ENCODE peak calls at places on chromosomes 13 and 19, in six cellular contexts. J is SK-N-SH, A is IMR-90, W is K562, G is H1, M is GM12878. L is an unnamed sample.

GRCh38 chr19:40464059-40465024 is 1.2 kb downstream of the BLVRB start:
- DNase-seq in J (peak), A (peak), W (peak), G (no peak), M (no peak), L (peak)

GRCh38 chr13:41955605-41956004 is 5.3 kb downstream of the VWA8 start:
- DNase-seq in J (no peak), A (no peak), W (no peak), G (no peak), M (no peak), L (no peak)

GRCh38 chr13:34967851-34968562 is 25.9 kb downstream of the NBEA start:
- DNase-seq in J (no peak), A (no peak), W (no peak), G (no peak), M (no peak), L (no peak)

GRCh38 chr13:21638319-21639282 is 32.3 kb upstream of the FGF9 start:
- DNase-seq in J (peak), A (peak), W (peak), G (no peak), M (no peak), L (no peak)

GRCh38 chr13:19266979-19267378 is 85.4 kb upstream of the TUBA3C start:
- DNase-seq in J (no peak), A (no peak), W (no peak), G (no peak), M (no peak), L (no peak)

GRCh38 chr19:49492573-49493411 is 3.4 kb upstream of the RPS11 start:
- DNase-seq in J (no peak), A (peak), W (no peak), G (no peak), M (no peak), L (peak)

GRCh38 chr19:46605356-46605821 is 4.3 kb downstream of the CALM3 start:
- DNase-seq in J (peak), A (no peak), W (peak), G (no peak), M (no peak), L (no peak)

GRCh38 chr19:5309438-5310204 is 31.0 kb downstream of the PTPRS start:
- DNase-seq in J (peak), A (no peak), W (peak), G (no peak), M (no peak), L (no peak)

GRCh38 chr19:5172859-5173577 is 167.6 kb downstream of the PTPRS start:
- DNase-seq in J (no peak), A (peak), W (peak), G (no peak), M (no peak), L (no peak)

GRCh38 chr13:30739646-30740642 is 4.6 kb downstream of the ALOX5AP start:
- DNase-seq in J (no peak), A (peak), W (no peak), G (no peak), M (peak), L (no peak)

GRCh38 chr19:48874309-48875135 is 2.3 kb downstream of the PPP1R15A start:
- DNase-seq in J (no peak), A (peak), W (peak), G (no peak), M (no peak), L (no peak)

GRCh38 chr19:5171711-5172110 is 168.9 kb downstream of the PTPRS start:
- DNase-seq in J (no peak), A (no peak), W (no peak), G (no peak), M (no peak), L (peak)

GRCh38 chr13:111403266-111403665 is 82.8 kb downstream of the TEX29 start:
- DNase-seq in J (no peak), A (no peak), W (no peak), G (no peak), M (no peak), L (no peak)

GRCh38 chr13:102399791-102400618 is 1.8 kb downstream of the FGF14 start:
- DNase-seq in J (peak), A (no peak), W (no peak), G (no peak), M (no peak), L (no peak)

GRCh38 chr19:52217576-52217975 is 27.7 kb downstream of the PPP2R1A start:
- DNase-seq in J (no peak), A (no peak), W (peak), G (no peak), M (no peak), L (no peak)

GRCh38 chr13:80945328-80945727 is 604.4 kb upstream of the SPRY2 start:
- DNase-seq in J (peak), A (no peak), W (no peak), G (peak), M (no peak), L (peak)

GRCh38 chr19:21749090-21749489 is 18.3 kb downstream of the ZNF100 start:
- DNase-seq in J (no peak), A (peak), W (no peak), G (no peak), M (no peak), L (no peak)

GRCh38 chr19:57106646-57107235 is 13.0 kb upstream of the USP29 start:
- DNase-seq in J (peak), A (no peak), W (no peak), G (no peak), M (no peak), L (no peak)

GRCh38 chr19:57105976-57106610 is 13.7 kb upstream of the USP29 start:
- DNase-seq in J (no peak), A (no peak), W (no peak), G (no peak), M (no peak), L (no peak)

GRCh38 chr19:57099199-57099661 is 20.6 kb upstream of the USP29 start:
- DNase-seq in J (peak), A (peak), W (peak), G (no peak), M (no peak), L (peak)

DNA sequence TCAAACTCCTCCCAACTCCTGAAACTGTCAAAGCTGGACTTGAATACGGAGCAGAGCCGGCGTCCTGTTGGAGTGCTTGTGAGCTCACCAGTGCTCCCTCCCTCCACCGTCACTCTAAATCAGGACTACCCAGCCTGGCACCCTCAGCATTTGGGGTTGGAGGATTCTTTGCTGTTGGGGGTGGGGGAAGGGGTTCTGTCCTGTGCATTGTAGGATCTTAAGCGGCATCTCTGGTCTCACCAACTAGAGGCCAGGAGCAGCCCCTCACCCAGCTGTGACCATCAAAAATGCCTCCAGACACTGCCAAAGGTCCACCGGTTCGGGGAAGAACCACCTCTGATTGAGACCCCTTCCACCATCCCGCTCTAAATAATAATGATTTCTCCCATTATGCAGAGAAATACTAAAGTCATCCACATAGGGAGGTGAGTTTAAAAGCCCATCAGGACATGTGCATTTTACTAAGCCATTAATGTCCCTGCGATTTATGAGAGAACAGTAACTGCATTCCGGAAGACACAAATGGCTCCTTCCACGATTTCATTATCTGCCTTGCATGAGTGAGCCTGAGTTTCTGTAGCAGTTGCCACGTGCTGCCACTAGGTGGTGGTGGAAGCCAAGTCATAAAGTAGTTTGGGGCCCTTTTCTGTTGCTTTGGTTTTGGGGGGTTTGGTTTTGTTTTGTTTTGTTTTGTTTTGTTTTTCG is 16.1 kb upstream of the USP29 start:
- DNase-seq in J (peak), A (peak), W (peak), G (no peak), M (peak), L (peak)
- TF ChIP-seq RFX5 in J (no peak), A (no peak), W (no peak), G (no peak), M (no peak), L (no peak)

GRCh38 chr13:113485545-113485944 is 5.0 kb downstream of the DCUN1D2 start:
- DNase-seq in J (peak), A (no peak), W (no peak), G (no peak), M (no peak), L (no peak)
- H2AFZ ChIP-seq in J (no peak), A (no peak), W (no peak), G (no peak), M (no peak), L (no peak)

GRCh38 chr19:18007939-18008673 is at the start of gene ARRDC2:
- DNase-seq in J (peak), A (peak), W (peak), G (peak), M (no peak), L (peak)
- TF ChIP-seq RFX5 in J (no peak), A (no peak), W (no peak), G (no peak), M (no peak), L (no peak)

GRCh38 chr13:109130093-109130835 is 500.9 kb downstream of the MYO16 start:
- DNase-seq in J (no peak), A (no peak), W (no peak), G (no peak), M (no peak), L (no peak)
- H2AFZ ChIP-seq in J (no peak), A (no peak), W (no peak), G (no peak), M (no peak), L (no peak)

DNA sequence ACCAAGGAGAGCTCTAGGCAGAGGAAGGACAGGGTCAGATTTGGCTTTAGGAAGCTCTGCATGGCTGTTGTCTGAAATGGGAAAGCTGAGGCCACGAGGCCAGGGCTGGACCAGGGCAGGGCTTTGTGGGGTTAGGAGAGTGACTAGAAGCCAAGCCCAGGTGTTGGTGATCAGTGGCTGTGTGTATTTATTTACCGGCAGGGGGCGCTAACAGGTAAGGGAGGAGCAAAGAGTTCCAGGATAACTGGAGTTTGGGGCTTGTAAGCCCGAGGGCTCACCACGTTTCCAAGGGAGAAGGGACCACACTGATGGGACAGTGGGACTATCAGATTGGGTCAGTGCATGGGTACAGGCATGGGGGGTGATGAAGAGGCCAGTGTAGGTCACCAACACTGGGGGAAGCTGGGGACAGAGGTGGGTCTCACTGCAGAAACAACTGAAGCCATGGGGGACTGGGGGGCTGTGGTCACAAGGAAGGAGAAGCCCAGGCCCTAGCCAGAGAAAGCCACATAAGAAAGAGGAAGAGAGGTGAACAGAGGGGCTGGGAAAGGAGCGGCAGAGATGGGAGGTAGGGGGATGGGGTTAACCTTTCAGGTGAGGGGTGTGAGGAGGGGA is 3.9 kb downstream of the TMEM147 start:
- DNase-seq in J (peak), A (peak), W (peak), G (no peak), M (no peak), L (peak)
- TF ChIP-seq RFX5 in J (no peak), A (no peak), W (no peak), G (no peak), M (no peak), L (no peak)

GRCh38 chr13:76813874-76814273 is 72.3 kb downstream of the KCTD12 start:
- DNase-seq in J (no peak), A (no peak), W (no peak), G (no peak), M (no peak), L (peak)

GRCh38 chr13:76812971-76813691 is 73.1 kb downstream of the KCTD12 start:
- DNase-seq in J (no peak), A (no peak), W (no peak), G (no peak), M (no peak), L (no peak)

GRCh38 chr13:76809369-76809768 is 76.8 kb downstream of the KCTD12 start:
- DNase-seq in J (no peak), A (no peak), W (no peak), G (no peak), M (no peak), L (no peak)

GRCh38 chr13:76812206-76812882 is 73.9 kb downstream of the KCTD12 start:
- DNase-seq in J (peak), A (no peak), W (no peak), G (no peak), M (no peak), L (no peak)

GRCh38 chr13:76808927-76809326 is 77.3 kb downstream of the KCTD12 start:
- DNase-seq in J (no peak), A (peak), W (no peak), G (no peak), M (no peak), L (no peak)
- H2AFZ ChIP-seq in J (no peak), A (no peak), W (no peak), G (no peak), M (no peak), L (no peak)

DNA sequence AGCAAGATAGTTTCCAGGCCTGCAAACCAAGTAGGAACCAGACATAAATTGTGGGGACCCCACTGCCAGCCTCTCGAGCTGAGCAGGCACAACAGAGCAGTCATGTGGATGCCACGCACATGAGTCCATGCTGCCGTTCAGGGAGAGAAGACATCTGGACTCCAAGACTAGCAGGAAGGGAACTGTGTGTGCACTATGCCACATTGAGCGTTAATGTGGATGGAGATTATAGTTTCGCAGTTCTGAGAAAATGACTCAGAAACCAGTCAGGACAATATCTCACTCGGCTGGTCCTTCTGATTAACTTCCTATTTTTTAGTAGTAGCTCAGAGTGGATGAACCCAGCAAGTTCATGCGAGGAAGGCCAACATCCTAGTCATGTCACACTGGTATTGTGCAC is 124.9 kb downstream of the CRYL1 start:
- DNase-seq in J (no peak), A (peak), W (no peak), G (no peak), M (no peak), L (no peak)
- TF ChIP-seq RFX5 in J (no peak), A (no peak), W (no peak), G (no peak), M (no peak), L (no peak)

GRCh38 chr19:531753-532571 is at the start of gene CDC34:
- DNase-seq in J (peak), A (no peak), W (peak), G (no peak), M (no peak), L (no peak)

GRCh38 chr19:531009-531752 is 379 bp upstream of the CDC34 start:
- DNase-seq in J (peak), A (peak), W (peak), G (no peak), M (no peak), L (peak)

GRCh38 chr19:534088-534487 is 2.5 kb downstream of the CDC34 start:
- DNase-seq in J (no peak), A (no peak), W (no peak), G (no peak), M (no peak), L (no peak)

GRCh38 chr19:533485-534058 is 2.0 kb downstream of the CDC34 start:
- DNase-seq in J (no peak), A (no peak), W (no peak), G (no peak), M (no peak), L (no peak)

DNA sequence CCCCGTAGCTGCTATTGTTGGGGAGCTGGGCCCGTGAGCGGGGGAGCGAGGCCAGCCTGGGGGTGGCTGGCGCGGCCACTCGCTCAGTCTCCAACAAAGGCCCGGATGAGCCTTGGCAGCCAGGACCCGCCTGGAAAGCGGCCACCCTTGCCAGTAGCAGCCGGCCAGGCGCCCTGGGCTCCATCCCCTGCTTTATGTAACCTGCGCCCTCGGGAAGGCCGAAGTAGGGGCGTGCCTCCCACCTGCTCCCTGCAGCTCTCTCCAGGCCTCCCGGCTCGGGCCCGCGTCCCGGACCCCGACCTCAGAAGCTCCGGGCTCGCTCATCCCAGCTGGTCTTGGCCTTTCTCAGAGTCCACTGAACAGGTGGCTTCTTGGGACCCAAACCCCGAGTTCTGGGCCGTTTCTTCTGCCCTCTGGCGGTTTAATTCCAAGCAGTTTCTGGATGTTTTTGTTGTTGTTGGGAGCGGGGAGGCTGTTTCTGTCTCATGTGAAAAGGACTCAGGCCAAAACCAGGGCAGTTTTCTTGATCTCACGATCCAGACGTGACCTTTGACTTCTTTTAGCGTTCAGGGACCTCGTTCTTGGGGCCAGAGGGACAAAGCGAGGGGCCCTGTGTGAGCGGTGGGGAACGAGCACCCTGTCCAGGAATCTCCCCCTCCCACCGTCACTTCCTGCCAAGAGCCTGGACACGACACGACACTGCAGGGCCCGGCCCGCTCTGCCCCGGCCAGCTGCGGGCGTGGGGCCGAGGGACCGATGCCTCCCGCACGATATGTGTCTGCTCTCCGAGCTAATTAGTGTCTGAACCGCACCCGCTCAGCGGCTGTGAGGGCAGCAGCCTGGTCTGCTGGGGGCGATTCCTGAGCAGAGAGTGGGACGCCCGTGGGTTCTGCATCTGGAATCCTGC is 1.3 kb downstream of the CDC34 start:
- DNase-seq in J (peak), A (peak), W (no peak), G (no peak), M (no peak), L (peak)
- H2AFZ ChIP-seq in J (no peak), A (peak), W (no peak), G (no peak), M (peak), L (no peak)

GRCh38 chr13:90542959-90543358 is 804.5 kb upstream of the MIR17HG start:
- DNase-seq in J (no peak), A (no peak), W (no peak), G (no peak), M (no peak), L (no peak)

GRCh38 chr13:90551253-90551652 is 796.2 kb upstream of the MIR17HG start:
- DNase-seq in J (no peak), A (no peak), W (no peak), G (no peak), M (no peak), L (no peak)

GRCh38 chr13:90541346-90541745 is 806.1 kb upstream of the MIR17HG start:
- DNase-seq in J (no peak), A (no peak), W (no peak), G (no peak), M (no peak), L (no peak)

GRCh38 chr13:90547272-90547790 is 800.2 kb upstream of the MIR17HG start:
- DNase-seq in J (no peak), A (no peak), W (no peak), G (no peak), M (no peak), L (no peak)

GRCh38 chr13:90545070-90545840 is 802.2 kb upstream of the MIR17HG start:
- DNase-seq in J (no peak), A (no peak), W (no peak), G (no peak), M (no peak), L (no peak)
- TF ChIP-seq RFX5 in J (no peak), A (no peak), W (no peak), G (no peak), M (no peak), L (no peak)

GRCh38 chr13:36293497-36293896 is 4.1 kb downstream of the CCDC169 start:
- DNase-seq in J (no peak), A (no peak), W (no peak), G (no peak), M (no peak), L (no peak)
- H2AFZ ChIP-seq in J (no peak), A (no peak), W (no peak), G (no peak), M (no peak), L (no peak)